ENCODE peak calls at places on chromosome 7, in seven cellular contexts. H is NCI-H69, B is brain pericyte, V is ACHN, P is left ventricle myocardium inferior, J is adipocyte, S is GM12865. T is an unnamed sample.

GRCh38 chr7:40202851-40203250 is 68.0 kb downstream of the SUGCT start:
- DNase-seq in H (no peak), B (no peak), V (no peak), P (no peak), J (no peak), S (no peak), T (no peak)

GRCh38 chr7:136677456-136678365 is 190.7 kb upstream of the CHRM2 start:
- DNase-seq in H (peak; percentile 75), B (no peak), V (no peak), P (no peak), J (peak; percentile 47), S (peak; percentile 70), T (peak; percentile 95)

GRCh38 chr7:157462840-157463239 is 126.0 kb downstream of the DNAJB6 start:
- DNase-seq in H (no peak), B (no peak), V (no peak), P (peak; percentile 3), J (no peak), S (no peak), T (no peak)

GRCh38 chr7:2760098-2760889 is 72.3 kb downstream of the AMZ1 start:
- DNase-seq in H (peak; percentile 90), B (no peak), V (peak; percentile 80), P (peak; percentile 52), J (peak; percentile 22), S (peak; percentile 45), T (no peak)

GRCh38 chr7:100566018-100566531 is 7.6 kb downstream of the SAP25 start:
- DNase-seq in H (no peak), B (no peak), V (no peak), P (no peak), J (no peak), S (no peak), T (no peak)

GRCh38 chr7:82443801-82444219 is 233 bp upstream of the CACNA2D1 start:
- DNase-seq in H (peak; percentile 99), B (no peak), V (peak; percentile 77), P (peak; percentile 88), J (peak; percentile 92), S (peak; percentile 39), T (no peak)

GRCh38 chr7:123528265-123528664 is 6.1 kb downstream of the IQUB start:
- DNase-seq in H (peak; percentile 38), B (no peak), V (no peak), P (no peak), J (no peak), S (no peak), T (no peak)

GRCh38 chr7:24227603-24228359 is 56.2 kb upstream of the NPY start:
- DNase-seq in H (no peak), B (no peak), V (no peak), P (no peak), J (no peak), S (peak; percentile 37), T (peak; percentile 18)

GRCh38 chr7:4566714-4567113 is 115.4 kb upstream of the FOXK1 start:
- DNase-seq in H (no peak), B (no peak), V (no peak), P (no peak), J (no peak), S (no peak), T (no peak)

GRCh38 chr7:11486271-11486670 is 345.7 kb downstream of the THSD7A start:
- DNase-seq in H (peak; percentile 47), B (no peak), V (no peak), P (no peak), J (no peak), S (no peak), T (no peak)

GRCh38 chr7:46226860-46227259 is 305.8 kb upstream of the IGFBP3 start:
- DNase-seq in H (no peak), B (peak; percentile 34), V (no peak), P (no peak), J (peak; percentile 7), S (no peak), T (no peak)

GRCh38 chr7:24951441-24951840 is 28.5 kb downstream of the OSBPL3 start:
- DNase-seq in H (no peak), B (no peak), V (no peak), P (no peak), J (no peak), S (no peak), T (no peak)

GRCh38 chr7:3897430-3898385 is 596.7 kb downstream of the SDK1 start:
- DNase-seq in H (peak; percentile 63), B (no peak), V (peak; percentile 64), P (no peak), J (peak; percentile 69), S (peak; percentile 37), T (no peak)

GRCh38 chr7:43584200-43584586 is 1.3 kb downstream of the STK17A start:
- DNase-seq in H (peak; percentile 35), B (no peak), V (peak; percentile 85), P (no peak), J (peak; percentile 92), S (peak; percentile 52), T (no peak)

GRCh38 chr7:8638076-8638475 is 204.7 kb downstream of the NXPH1 start:
- DNase-seq in H (peak; percentile 99), B (no peak), V (no peak), P (no peak), J (no peak), S (no peak), T (no peak)

GRCh38 chr7:104341545-104341944 is 13.1 kb downstream of the LHFPL3 start:
- DNase-seq in H (peak; percentile 48), B (no peak), V (peak; percentile 14), P (no peak), J (no peak), S (peak; percentile 38), T (no peak)

GRCh38 chr7:151008511-151009323 is 15.6 kb downstream of the ATG9B start:
- DNase-seq in H (peak; percentile 28), B (no peak), V (peak; percentile 44), P (peak; percentile 74), J (peak; percentile 41), S (peak; percentile 80), T (no peak)

GRCh38 chr7:112286294-112287086 is 80.0 kb downstream of the ZNF277 start:
- DNase-seq in H (peak; percentile 99), B (no peak), V (no peak), P (no peak), J (no peak), S (peak; percentile 52), T (no peak)

GRCh38 chr7:102099474-102099873 is 187.2 kb upstream of the SH2B2 start:
- DNase-seq in H (no peak), B (no peak), V (no peak), P (no peak), J (no peak), S (no peak), T (no peak)

T was measured in SK-N-MC.